ENCODE peak calls at places on chromosomes 16 and 17, in eight cellular contexts. K is Right ventricle myocardium superior; N is non-pigmented ciliary epithelial cell; U is ELR; C is naive B cell; P is NCI-H1436; J is naive thymus-derived CD8-positive, alpha-beta T cell; X is T47D. S is an unnamed sample.

GRCh38 chr16:25063865-25064264 is 47.7 kb upstream of the LCMT1 start:
- DNase-seq in J (no peak), N (no peak), P (no peak), K (no peak), X (no peak), C (no peak), U (peak; percentile 39), S (no peak)

GRCh38 chr17:19747829-19748806 is at the start of gene ALDH3A1:
- DNase-seq in J (no peak), U (no peak), X (no peak), K (no peak), C (no peak), N (no peak), P (no peak), S (no peak)

GRCh38 chr17:75996665-75997590 is 3.7 kb upstream of the CDK3 start:
- DNase-seq in X (no peak), P (no peak), U (peak; percentile 87), J (no peak), K (peak; percentile 60), C (peak; percentile 20), N (no peak), S (no peak)

GRCh38 chr16:70703041-70703834 is 17.4 kb upstream of the MTSS2 start:
- DNase-seq in N (peak; percentile 60), J (no peak), P (no peak), X (no peak), C (no peak), U (peak; percentile 92), K (peak; percentile 70), S (no peak)

GRCh38 chr16:85436636-85437160 is 176.4 kb upstream of the GSE1 start:
- DNase-seq in U (no peak), C (no peak), K (peak; percentile 63), N (no peak), J (no peak), X (no peak), P (peak; percentile 21), S (peak; percentile 64)

GRCh38 chr17:63476494-63476856 is 386 bp upstream of the ACE start:
- DNase-seq in C (no peak), U (peak; percentile 18), P (peak; percentile 53), K (no peak), J (no peak), X (no peak), N (no peak), S (peak; percentile 77)

GRCh38 chr16:89949756-89950155 is 1.2 kb downstream of the DEF8 start:
- DNase-seq in K (no peak), J (no peak), U (no peak), C (no peak), N (no peak), P (no peak), X (no peak), S (no peak)

GRCh38 chr16:66681676-66682075 is 14.9 kb downstream of the CMTM4 start:
- DNase-seq in C (no peak), X (no peak), U (no peak), P (no peak), N (no peak), K (no peak), J (no peak), S (no peak)

GRCh38 chr17:28912281-28912937 is 9.5 kb upstream of the DHRS13 start:
- DNase-seq in C (no peak), X (no peak), J (no peak), U (no peak), P (no peak), N (no peak), K (no peak), S (no peak)

GRCh38 chr16:85390511-85391174 is 222.5 kb upstream of the GSE1 start:
- DNase-seq in N (no peak), C (no peak), K (peak; percentile 86), J (no peak), P (peak; percentile 32), X (peak; percentile 84), U (peak; percentile 96), S (peak; percentile 9)

GRCh38 chr16:30656974-30657865 is 1.0 kb upstream of the FBRS start:
- DNase-seq in K (no peak), J (no peak), U (no peak), C (no peak), X (no peak), P (no peak), N (no peak), S (peak; percentile 78)

GRCh38 chr16:27326738-27327585 is 13.2 kb downstream of the IL4R start:
- DNase-seq in K (peak; percentile 88), U (peak; percentile 95), X (no peak), J (peak; percentile 26), N (peak; percentile 82), P (no peak), C (no peak), S (peak; percentile 76)

GRCh38 chr16:3259097-3259496 is 2.7 kb upstream of the MEFV start:
- DNase-seq in N (no peak), U (no peak), K (no peak), J (no peak), P (no peak), X (no peak), C (no peak), S (no peak)

GRCh38 chr16:66275795-66276428 is 90.6 kb upstream of the CDH5 start:
- DNase-seq in P (no peak), U (peak; percentile 73), N (no peak), C (no peak), J (no peak), X (no peak), K (no peak), S (peak; percentile 40)

GRCh38 chr16:35733971-35734702 is 2274.7 kb downstream of the TP53TG3F start:
- DNase-seq in C (no peak), P (no peak), N (no peak), X (no peak), J (no peak), U (no peak), K (no peak), S (no peak)

GRCh38 chr16:23712976-23713375 is at the start of gene ERN2:
- DNase-seq in U (no peak), C (no peak), K (no peak), J (no peak), P (no peak), N (no peak), X (no peak), S (no peak)

GRCh38 chr17:36592316-36592710 is 634 bp downstream of the DHRS11 start:
- DNase-seq in U (peak; percentile 54), X (peak; percentile 60), C (no peak), K (peak; percentile 52), N (no peak), P (peak; percentile 32), J (no peak), S (peak; percentile 50)

GRCh38 chr17:39652635-39653315 is 12.4 kb upstream of the TCAP start:
- DNase-seq in N (no peak), K (no peak), C (no peak), X (no peak), U (no peak), J (no peak), P (no peak), S (no peak)

GRCh38 chr17:17661834-17662233 is 19.4 kb upstream of the RAI1 start:
- DNase-seq in U (no peak), P (no peak), N (no peak), X (no peak), J (no peak), K (no peak), C (no peak), S (no peak)

GRCh38 chr17:6940186-6940649 is 55.6 kb upstream of the ALOX12 start:
- DNase-seq in C (no peak), K (no peak), J (no peak), N (no peak), U (no peak), P (peak; percentile 59), X (peak; percentile 13), S (no peak)

GRCh38 chr17:19568016-19568350 is 34.3 kb downstream of the SLC47A1 start:
- DNase-seq in C (no peak), P (no peak), U (no peak), X (no peak), N (no peak), K (no peak), J (no peak), S (no peak)